ENCODE peak calls at places on chromosome 20, in eight cellular contexts. S is uterus; A is NCI-H2107; M is fibroblast of lung; Y is upper lobe of right lung; Q is ELF-1; H is activated CD4-positive, CD25-positive, alpha-beta regulatory T cell; F is naive thymus-derived CD8-positive, alpha-beta T cell. P is an unnamed sample.

GRCh38 chr20:59618131-59618530 is 13.8 kb downstream of the PHACTR3 start:
- DNase-seq in H (no peak), Y (no peak), F (no peak), M (no peak), S (no peak), Q (no peak), A (no peak), P (peak; percentile 28)

GRCh38 chr20:49705358-49705757 is 8.3 kb downstream of the B4GALT5 start:
- DNase-seq in F (no peak), H (no peak), Q (no peak), Y (no peak), S (no peak), M (no peak), A (no peak), P (no peak)

GRCh38 chr20:53918010-53918311 is 152.4 kb downstream of the BCAS1 start:
- DNase-seq in A (no peak), M (no peak), Y (no peak), F (no peak), Q (no peak), H (no peak), S (no peak), P (no peak)

GRCh38 chr20:1911536-1911935 is 16.3 kb downstream of the SIRPA start:
- DNase-seq in A (no peak), S (no peak), Q (no peak), Y (peak; percentile 48), M (no peak), H (no peak), F (no peak), P (no peak)

GRCh38 chr20:23679448-23680092 is 9.3 kb downstream of the CST4 start:
- DNase-seq in F (no peak), Q (no peak), Y (no peak), A (no peak), M (no peak), S (no peak), H (no peak), P (no peak)

GRCh38 chr20:3563113-3563512 is 92.3 kb downstream of the ATRN start:
- DNase-seq in Q (no peak), F (no peak), S (no peak), H (no peak), A (no peak), M (no peak), Y (no peak), P (no peak)

GRCh38 chr20:21767739-21768223 is 62.3 kb downstream of the PAX1 start:
- DNase-seq in H (no peak), F (no peak), Y (peak; percentile 63), S (no peak), A (no peak), M (no peak), Q (peak; percentile 81), P (peak; percentile 86)

GRCh38 chr20:57625181-57625958 is 5.1 kb upstream of the ZBP1 start:
- DNase-seq in Y (no peak), M (no peak), F (no peak), A (no peak), S (no peak), Q (no peak), H (no peak), P (no peak)

GRCh38 chr20:37228111-37228510 is 33.5 kb downstream of the GHRH start:
- DNase-seq in S (no peak), Y (no peak), F (no peak), Q (no peak), H (no peak), A (no peak), M (peak; percentile 34), P (no peak)

GRCh38 chr20:19256085-19256484 is 43.6 kb downstream of the SLC24A3 start:
- DNase-seq in M (no peak), Q (no peak), Y (no peak), F (no peak), H (no peak), A (no peak), S (no peak), P (no peak)

GRCh38 chr20:36252511-36252910 is 16.2 kb downstream of the AAR2 start:
- DNase-seq in M (no peak), Q (no peak), A (no peak), H (no peak), S (no peak), Y (no peak), F (no peak), P (no peak)

GRCh38 chr20:252801-253200 is 4.7 kb upstream of the DEFB132 start:
- DNase-seq in Y (no peak), H (no peak), A (no peak), Q (no peak), F (no peak), M (no peak), S (no peak), P (no peak)

GRCh38 chr20:35616465-35617396 is 1.1 kb downstream of the SPAG4 start:
- DNase-seq in M (peak; percentile 98), A (peak; percentile 14), Y (peak; percentile 95), Q (peak; percentile 99), S (peak; percentile 88), F (no peak), H (no peak), P (peak; percentile 88)

GRCh38 chr20:61527626-61528025 is 275.6 kb downstream of the CDH4 start:
- DNase-seq in A (no peak), F (no peak), M (no peak), S (no peak), H (no peak), Q (no peak), Y (no peak), P (no peak)

GRCh38 chr20:14418441-14418840 is 81.0 kb upstream of the FLRT3 start:
- DNase-seq in Y (no peak), S (no peak), A (no peak), H (no peak), M (no peak), Q (no peak), F (no peak), P (no peak)

GRCh38 chr20:31473331-31474096 is 1.4 kb downstream of the DEFB124 start:
- DNase-seq in Q (no peak), A (no peak), Y (no peak), M (no peak), F (no peak), S (no peak), H (no peak), P (no peak)

GRCh38 chr20:57627972-57628650 is 7.9 kb upstream of the ZBP1 start:
- DNase-seq in Y (peak; percentile 64), M (peak; percentile 16), H (no peak), S (peak; percentile 74), A (no peak), Q (no peak), F (peak; percentile 76), P (no peak)